ENCODE peak calls at places on chromosomes 1 and 21, in five cellular contexts. M, O, L, K and Z are unnamed samples.

GRCh38 chr1:54754045-54754444 is 10.3 kb downstream of the PARS2 start:
- DNase-seq in M (no peak), O (no peak), L (no peak), K (no peak), Z (no peak)

GRCh38 chr1:115179397-115179835 is 90.1 kb upstream of the TSPAN2 start:
- DNase-seq in M (no peak), O (no peak), L (no peak), K (peak), Z (no peak)

GRCh38 chr21:42525676-42526378 is 12.2 kb downstream of the SLC37A1 start:
- DNase-seq in M (peak), O (no peak), L (no peak), K (no peak), Z (peak)

GRCh38 chr1:10471411-10472219 is 714 bp downstream of the DFFA start:
- DNase-seq in M (no peak), O (no peak), L (no peak), K (no peak), Z (no peak)

GRCh38 chr1:12057382-12057781 is 5.7 kb upstream of the TNFRSF8 start:
- DNase-seq in M (no peak), O (no peak), L (no peak), K (no peak), Z (no peak)

GRCh38 chr1:228515200-228515834 is 28.1 kb downstream of the RNF187 start:
- DNase-seq in M (no peak), O (no peak), L (no peak), K (peak), Z (no peak)

GRCh38 chr1:81452693-81453344 is 347.9 kb upstream of the ADGRL2 start:
- DNase-seq in M (no peak), O (no peak), L (no peak), K (no peak), Z (no peak)

GRCh38 chr1:28526886-28527285 is 21.0 kb downstream of the RCC1 start:
- DNase-seq in M (no peak), O (no peak), L (no peak), K (no peak), Z (no peak)

GRCh38 chr1:18948913-18949688 is 7.4 kb downstream of the IFFO2 start:
- DNase-seq in M (peak), O (no peak), L (no peak), K (no peak), Z (no peak)

GRCh38 chr21:23475518-23476189 is 2131.6 kb downstream of the MRPL39 start:
- DNase-seq in M (no peak), O (no peak), L (no peak), K (no peak), Z (no peak)

GRCh38 chr1:20291621-20292020 is 946 bp downstream of the VWA5B1 start:
- DNase-seq in M (no peak), O (no peak), L (no peak), K (no peak), Z (no peak)

GRCh38 chr1:97004054-97004453 is 282.5 kb downstream of the PTBP2 start:
- DNase-seq in M (no peak), O (no peak), L (no peak), K (no peak), Z (no peak)

GRCh38 chr21:41957991-41958766 is 4.4 kb upstream of the C2CD2 start:
- DNase-seq in M (peak), O (no peak), L (peak), K (peak), Z (no peak)

GRCh38 chr1:82177190-82177589 is 376.5 kb downstream of the ADGRL2 start:
- DNase-seq in M (no peak), O (no peak), L (no peak), K (no peak), Z (no peak)

GRCh38 chr1:45016767-45017166 is 4.7 kb downstream of the UROD start:
- DNase-seq in M (no peak), O (no peak), L (no peak), K (no peak), Z (no peak)

GRCh38 chr1:156602557-156602993 is 1.3 kb upstream of the GPATCH4 start:
- DNase-seq in M (no peak), O (no peak), L (no peak), K (peak), Z (no peak)

GRCh38 chr1:51344602-51345299 is 14.4 kb upstream of the TTC39A start:
- DNase-seq in M (no peak), O (no peak), L (peak), K (peak), Z (no peak)

GRCh38 chr21:45054927-45055612 is 19.3 kb upstream of the ADARB1 start:
- DNase-seq in M (peak), O (no peak), L (no peak), K (no peak), Z (no peak)

GRCh38 chr1:9728451-9729295 is 77.1 kb downstream of the PIK3CD start:
- DNase-seq in M (no peak), O (no peak), L (no peak), K (no peak), Z (no peak)

GRCh38 chr1:8629241-8630091 is 188.0 kb downstream of the RERE start:
- DNase-seq in M (no peak), O (peak), L (peak), K (no peak), Z (no peak)

GRCh38 chr1:2635271-2636010 is 2.6 kb upstream of the MMEL1 start:
- DNase-seq in M (peak), O (no peak), L (no peak), K (no peak), Z (no peak)

GRCh38 chr1:65049941-65050713 is 83.8 kb upstream of the JAK1 start:
- DNase-seq in M (no peak), O (no peak), L (no peak), K (no peak), Z (no peak)

GRCh38 chr1:65050735-65051134 is 84.4 kb upstream of the JAK1 start:
- DNase-seq in M (no peak), O (no peak), L (no peak), K (no peak), Z (no peak)

GRCh38 chr1:65045022-65045786 is 78.9 kb upstream of the JAK1 start:
- DNase-seq in M (no peak), O (no peak), L (no peak), K (no peak), Z (no peak)

GRCh38 chr1:65044411-65044810 is 78.1 kb upstream of the JAK1 start:
- DNase-seq in M (no peak), O (no peak), L (no peak), K (no peak), Z (no peak)

DNA sequence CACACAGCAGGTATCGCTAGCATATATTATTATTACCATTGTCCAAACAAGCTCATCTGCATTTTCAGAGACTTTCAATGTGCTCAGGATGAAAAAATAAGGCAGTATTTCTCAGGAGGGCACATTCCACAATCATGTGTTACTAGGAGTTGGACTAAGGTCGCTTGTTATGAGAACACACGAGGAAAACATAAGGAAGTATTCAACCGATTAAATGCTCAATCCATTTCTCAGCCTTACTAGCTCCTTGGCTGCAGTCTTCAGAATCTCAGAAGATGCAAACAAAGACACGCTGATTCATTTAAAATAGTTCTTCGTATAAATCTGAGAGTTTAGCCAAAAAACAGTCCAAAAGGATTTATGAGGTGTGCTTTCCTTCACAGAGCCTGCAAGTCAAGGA is 82.0 kb upstream of the JAK1 start:
- DNase-seq in M (no peak), O (no peak), L (no peak), K (no peak), Z (no peak)
- TF ChIP-seq POLR2AphosphoS5 in M (no peak), O (no peak), L (no peak), K (no peak), Z (no peak)

DNA sequence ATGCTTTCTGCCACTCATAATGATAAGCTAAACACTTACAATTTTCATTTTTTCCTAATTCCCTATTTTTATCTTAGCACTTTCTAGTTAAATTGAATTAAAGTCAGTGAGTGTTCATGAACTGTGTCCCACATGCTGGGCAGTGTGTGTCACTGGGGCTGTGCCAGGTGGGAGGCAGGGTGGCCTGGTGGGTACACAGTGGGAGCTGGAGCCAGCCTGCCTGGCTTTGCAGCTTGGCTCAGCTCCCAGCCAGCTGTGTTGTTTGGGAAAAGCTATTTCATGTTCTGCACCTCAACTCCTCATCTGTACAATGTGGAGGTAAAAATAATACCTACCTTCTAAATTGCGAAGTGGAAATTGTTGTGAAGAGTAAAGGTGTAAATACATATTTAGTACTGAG is 238.4 kb downstream of the PLA2G4A start:
- DNase-seq in M (no peak), O (no peak), L (no peak), K (no peak), Z (no peak)
- TF ChIP-seq EP300 in M (no peak), O (no peak), L (no peak), K (no peak), Z (no peak)

GRCh38 chr1:235902638-235903542 is 36.2 kb upstream of the LYST start:
- DNase-seq in M (peak), O (no peak), L (peak), K (no peak), Z (no peak)
- H3K4me3 ChIP-seq in M (no peak), O (no peak), L (no peak), K (no peak), Z (no peak)

DNA sequence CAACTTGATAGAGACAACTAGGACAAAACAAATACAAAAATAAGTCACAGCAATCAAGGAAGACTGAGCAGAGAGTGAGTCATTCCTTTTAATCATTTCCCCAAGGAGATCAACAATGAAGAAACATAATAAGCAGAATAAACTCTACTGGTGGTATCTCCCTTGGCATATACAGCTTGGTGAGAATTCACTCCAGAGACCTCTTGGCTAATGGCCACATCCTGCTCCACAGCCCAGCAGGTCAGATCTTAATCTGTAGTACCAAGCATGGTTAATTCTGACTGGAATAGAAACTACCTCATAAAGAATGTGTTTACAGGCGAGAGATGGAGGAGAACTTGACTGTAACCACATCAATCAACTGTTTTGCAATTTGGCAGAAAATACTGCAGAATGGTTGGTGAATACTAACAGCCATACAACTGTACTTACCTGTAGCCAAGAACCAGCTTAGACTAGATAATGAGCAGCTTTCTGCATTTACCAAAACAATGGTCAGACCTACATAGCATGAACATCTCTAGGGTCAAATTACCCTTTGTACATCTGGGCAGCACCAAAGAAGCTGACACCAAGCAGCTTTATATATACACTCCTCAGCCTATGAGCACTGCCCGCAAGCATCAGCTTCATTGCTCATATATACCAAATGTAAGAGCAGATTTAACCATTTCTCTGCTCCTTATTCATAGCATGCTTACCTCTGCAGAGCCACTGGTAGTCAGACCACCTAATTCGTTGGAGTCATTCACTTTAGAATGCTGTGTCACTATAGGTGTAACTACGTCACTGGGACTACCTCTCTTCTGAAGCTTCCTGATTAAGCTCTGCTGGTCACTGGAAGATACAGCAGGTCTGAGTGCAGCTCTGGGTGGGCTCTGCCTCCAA is 51.0 kb downstream of the KIAA0319L start:
- DNase-seq in M (no peak), O (peak), L (peak), K (peak), Z (no peak)
- TF ChIP-seq POLR2AphosphoS5 in M (no peak), O (no peak), L (no peak), K (no peak), Z (no peak)

GRCh38 chr1:114178940-114179339 is 25.3 kb upstream of the SYT6 start:
- DNase-seq in M (no peak), O (no peak), L (no peak), K (no peak), Z (no peak)

GRCh38 chr1:114176366-114176765 is 22.7 kb upstream of the SYT6 start:
- DNase-seq in M (no peak), O (no peak), L (no peak), K (no peak), Z (no peak)

GRCh38 chr1:114169509-114169908 is 15.8 kb upstream of the SYT6 start:
- DNase-seq in M (no peak), O (no peak), L (no peak), K (no peak), Z (no peak)

GRCh38 chr1:114177282-114177681 is 23.6 kb upstream of the SYT6 start:
- DNase-seq in M (no peak), O (no peak), L (no peak), K (no peak), Z (no peak)

GRCh38 chr1:114173704-114174103 is 20.0 kb upstream of the SYT6 start:
- DNase-seq in M (no peak), O (no peak), L (no peak), K (no peak), Z (no peak)
- TF ChIP-seq EP300 in M (no peak), O (no peak), L (no peak), K (no peak), Z (no peak)

GRCh38 chr1:211328084-211328694 is 1.6 kb downstream of the TRAF5 start:
- DNase-seq in M (no peak), O (no peak), L (no peak), K (no peak), Z (no peak)
- H3K4me3 ChIP-seq in M (peak), O (peak), L (no peak), K (no peak), Z (peak)

GRCh38 chr1:231387770-231388669 is 34.1 kb downstream of the EGLN1 start:
- DNase-seq in M (no peak), O (no peak), L (no peak), K (no peak), Z (no peak)
- TF ChIP-seq POLR2AphosphoS5 in M (no peak), O (no peak), L (no peak), K (no peak), Z (no peak)

DNA sequence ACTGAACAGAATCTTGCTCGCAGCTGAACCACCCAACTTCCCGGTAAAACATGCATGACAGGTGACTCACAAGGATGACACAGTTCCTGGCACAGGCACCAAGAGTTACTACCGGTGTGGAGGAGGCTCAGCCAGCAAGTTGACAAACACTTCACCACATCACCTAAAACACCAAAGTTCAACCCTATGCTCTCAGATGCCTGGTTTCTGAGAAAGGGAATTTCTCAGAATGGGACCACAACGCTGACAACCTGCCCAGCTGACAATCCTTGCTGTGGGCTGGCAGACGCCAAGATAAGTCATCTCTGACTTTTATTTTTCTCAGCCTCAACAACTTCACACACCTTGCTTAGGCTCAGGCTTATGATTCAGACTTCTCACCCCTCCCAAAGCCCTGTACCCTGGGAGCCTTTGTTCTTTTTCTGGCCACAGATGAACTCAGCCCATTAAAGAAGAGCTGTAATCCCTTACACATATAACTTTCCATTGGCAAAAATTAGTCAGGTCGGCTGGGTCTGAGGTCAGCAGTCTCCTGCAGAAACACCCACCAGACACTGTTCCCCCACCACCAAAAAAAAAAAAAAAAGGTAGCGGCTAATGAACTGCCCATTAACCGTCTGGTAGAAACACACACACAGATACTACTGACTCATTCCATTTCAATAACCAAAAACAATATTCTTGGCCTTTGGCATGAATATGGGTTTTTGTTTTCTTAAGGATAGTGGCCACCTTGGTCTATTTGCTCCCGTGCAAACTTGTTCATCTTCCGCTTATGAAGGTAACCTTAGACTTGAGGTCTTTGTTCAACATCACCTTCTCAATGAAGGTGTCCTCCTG is 10.8 kb upstream of the TIAM1 start:
- DNase-seq in M (no peak), O (peak), L (peak), K (no peak), Z (no peak)
- TF ChIP-seq EP300 in M (no peak), O (peak), L (no peak), K (no peak), Z (no peak)

GRCh38 chr1:24742090-24742938 is 2.9 kb upstream of the CLIC4 start:
- DNase-seq in M (no peak), O (no peak), L (peak), K (peak), Z (peak)
- H3K4me3 ChIP-seq in M (no peak), O (no peak), L (no peak), K (no peak), Z (no peak)